ENCODE peak calls at places on chromosomes 7 and 10, in six cellular contexts. One of them, this sample, is unnamed.
A peak's percentile ranks its signal among the peaks of the same experiment; 100 is the strongest.

GRCh38 chr10:126247454-126247975 is 140.8 kb downstream of the ADAM12 start:
- DNase-seq in adrenal gland: peak; percentile 86
- DNase-seq in CD4-positive, alpha-beta T cell: no peak
- DNase-seq in spleen: no peak
- DNase-seq in ovary: peak; percentile 83
- DNase-seq in neuronal stem cell: no peak
- DNase-seq in this sample: no peak

GRCh38 chr7:53521638-53522184 is 486.3 kb downstream of the POM121L12 start:
- DNase-seq in spleen: no peak
- DNase-seq in CD4-positive, alpha-beta T cell: no peak
- DNase-seq in ovary: no peak
- DNase-seq in neuronal stem cell: no peak
- DNase-seq in adrenal gland: no peak
- DNase-seq in this sample: no peak

GRCh38 chr10:70440296-70441160 is 953 bp downstream of the NODAL start:
- DNase-seq in CD4-positive, alpha-beta T cell: no peak
- DNase-seq in neuronal stem cell: no peak
- DNase-seq in ovary: no peak
- DNase-seq in adrenal gland: no peak
- DNase-seq in spleen: no peak
- DNase-seq in this sample: no peak

GRCh38 chr7:6049780-6050179 is 18.6 kb downstream of the ANKRD61 start:
- DNase-seq in adrenal gland: no peak
- DNase-seq in CD4-positive, alpha-beta T cell: no peak
- DNase-seq in spleen: no peak
- DNase-seq in ovary: no peak
- DNase-seq in neuronal stem cell: no peak
- DNase-seq in this sample: no peak

GRCh38 chr10:27794157-27794556 is 48.5 kb upstream of the MKX start:
- DNase-seq in spleen: no peak
- DNase-seq in ovary: no peak
- DNase-seq in adrenal gland: peak; percentile 39
- DNase-seq in neuronal stem cell: no peak
- DNase-seq in CD4-positive, alpha-beta T cell: no peak
- DNase-seq in this sample: peak; percentile 1

GRCh38 chr7:90708841-90709317 is 112.8 kb downstream of the CDK14 start:
- DNase-seq in ovary: no peak
- DNase-seq in neuronal stem cell: no peak
- DNase-seq in CD4-positive, alpha-beta T cell: no peak
- DNase-seq in spleen: no peak
- DNase-seq in adrenal gland: peak; percentile 30
- DNase-seq in this sample: peak; percentile 28

GRCh38 chr10:124709862-124710261 is 34.3 kb downstream of the FAM53B start:
- DNase-seq in adrenal gland: no peak
- DNase-seq in CD4-positive, alpha-beta T cell: no peak
- DNase-seq in ovary: no peak
- DNase-seq in neuronal stem cell: no peak
- DNase-seq in spleen: peak; percentile 79
- DNase-seq in this sample: no peak

GRCh38 chr10:78971094-78971682 is 97.6 kb upstream of the ZMIZ1 start:
- DNase-seq in CD4-positive, alpha-beta T cell: no peak
- DNase-seq in ovary: no peak
- DNase-seq in neuronal stem cell: no peak
- DNase-seq in spleen: no peak
- DNase-seq in adrenal gland: no peak
- DNase-seq in this sample: no peak

GRCh38 chr10:43317422-43317821 is 50.6 kb upstream of the RASGEF1A start:
- DNase-seq in adrenal gland: no peak
- DNase-seq in spleen: peak; percentile 46
- DNase-seq in neuronal stem cell: no peak
- DNase-seq in ovary: no peak
- DNase-seq in CD4-positive, alpha-beta T cell: no peak
- DNase-seq in this sample: no peak

GRCh38 chr10:122461729-122462532 is 578 bp downstream of the HTRA1 start:
- DNase-seq in CD4-positive, alpha-beta T cell: no peak
- DNase-seq in spleen: no peak
- DNase-seq in adrenal gland: peak; percentile 49
- DNase-seq in neuronal stem cell: no peak
- DNase-seq in ovary: peak; percentile 33
- DNase-seq in this sample: no peak

GRCh38 chr7:107262857-107263256 is 94.1 kb downstream of the HBP1 start:
- DNase-seq in spleen: no peak
- DNase-seq in adrenal gland: no peak
- DNase-seq in neuronal stem cell: no peak
- DNase-seq in CD4-positive, alpha-beta T cell: no peak
- DNase-seq in ovary: no peak
- DNase-seq in this sample: no peak

GRCh38 chr7:82291931-82292330 is 151.6 kb downstream of the CACNA2D1 start:
- DNase-seq in spleen: no peak
- DNase-seq in ovary: no peak
- DNase-seq in adrenal gland: no peak
- DNase-seq in neuronal stem cell: no peak
- DNase-seq in CD4-positive, alpha-beta T cell: no peak
- DNase-seq in this sample: no peak

GRCh38 chr10:14163374-14164125 is 167.2 kb downstream of the FRMD4A start:
- DNase-seq in adrenal gland: no peak
- DNase-seq in ovary: no peak
- DNase-seq in CD4-positive, alpha-beta T cell: no peak
- DNase-seq in spleen: no peak
- DNase-seq in neuronal stem cell: no peak
- DNase-seq in this sample: no peak

GRCh38 chr10:100341953-100342626 is 4.9 kb upstream of the SCD start:
- DNase-seq in CD4-positive, alpha-beta T cell: peak; percentile 32
- DNase-seq in ovary: peak; percentile 60
- DNase-seq in neuronal stem cell: peak; percentile 45
- DNase-seq in adrenal gland: peak; percentile 69
- DNase-seq in spleen: no peak
- DNase-seq in this sample: no peak

GRCh38 chr10:69969961-69970360 is 82.7 kb upstream of the MACROH2A2 start:
- DNase-seq in CD4-positive, alpha-beta T cell: no peak
- DNase-seq in ovary: no peak
- DNase-seq in neuronal stem cell: no peak
- DNase-seq in adrenal gland: no peak
- DNase-seq in spleen: no peak
- DNase-seq in this sample: no peak

GRCh38 chr10:16943301-16944080 is 126.3 kb upstream of the RSU1 start:
- DNase-seq in adrenal gland: no peak
- DNase-seq in spleen: no peak
- DNase-seq in neuronal stem cell: no peak
- DNase-seq in ovary: no peak
- DNase-seq in CD4-positive, alpha-beta T cell: no peak
- DNase-seq in this sample: no peak

GRCh38 chr7:33062023-33062781 is at the start of gene NT5C3A:
- DNase-seq in ovary: peak; percentile 21
- DNase-seq in CD4-positive, alpha-beta T cell: peak; percentile 19
- DNase-seq in spleen: peak; percentile 94
- DNase-seq in neuronal stem cell: peak; percentile 50
- DNase-seq in adrenal gland: peak; percentile 38
- DNase-seq in this sample: no peak

GRCh38 chr10:80535671-80536360 is 1.9 kb upstream of the SH2D4B start:
- DNase-seq in neuronal stem cell: no peak
- DNase-seq in adrenal gland: peak; percentile 80
- DNase-seq in spleen: peak; percentile 96
- DNase-seq in ovary: peak; percentile 50
- DNase-seq in CD4-positive, alpha-beta T cell: peak; percentile 76
- DNase-seq in this sample: peak; percentile 37

GRCh38 chr10:1633783-1634182 is 103.5 kb downstream of the ADARB2 start:
- DNase-seq in CD4-positive, alpha-beta T cell: no peak
- DNase-seq in ovary: no peak
- DNase-seq in spleen: no peak
- DNase-seq in adrenal gland: no peak
- DNase-seq in neuronal stem cell: no peak
- DNase-seq in this sample: no peak

GRCh38 chr10:124040454-124040853 is 52.9 kb downstream of the CHST15 start:
- DNase-seq in neuronal stem cell: no peak
- DNase-seq in CD4-positive, alpha-beta T cell: no peak
- DNase-seq in spleen: peak; percentile 83
- DNase-seq in ovary: no peak
- DNase-seq in adrenal gland: peak; percentile 18
- DNase-seq in this sample: no peak

GRCh38 chr10:344582-345200 is 209.4 kb downstream of the ZMYND11 start:
- DNase-seq in spleen: peak; percentile 70
- DNase-seq in CD4-positive, alpha-beta T cell: no peak
- DNase-seq in ovary: no peak
- DNase-seq in adrenal gland: no peak
- DNase-seq in neuronal stem cell: no peak
- DNase-seq in this sample: no peak

GRCh38 chr7:115728518-115728917 is 302.0 kb downstream of the TFEC start:
- DNase-seq in CD4-positive, alpha-beta T cell: no peak
- DNase-seq in neuronal stem cell: no peak
- DNase-seq in adrenal gland: no peak
- DNase-seq in spleen: no peak
- DNase-seq in ovary: no peak
- DNase-seq in this sample: no peak

GRCh38 chr7:17083392-17084165 is 201.8 kb upstream of the AGR3 start:
- DNase-seq in neuronal stem cell: no peak
- DNase-seq in adrenal gland: no peak
- DNase-seq in spleen: no peak
- DNase-seq in CD4-positive, alpha-beta T cell: no peak
- DNase-seq in ovary: no peak
- DNase-seq in this sample: no peak

GRCh38 chr10:10045765-10046028 is 972.0 kb upstream of the CELF2 start:
- DNase-seq in neuronal stem cell: no peak
- DNase-seq in adrenal gland: no peak
- DNase-seq in spleen: no peak
- DNase-seq in CD4-positive, alpha-beta T cell: no peak
- DNase-seq in ovary: no peak
- DNase-seq in this sample: no peak

GRCh38 chr7:78437118-78437517 is 638.5 kb downstream of the PHTF2 start:
- DNase-seq in ovary: no peak
- DNase-seq in adrenal gland: no peak
- DNase-seq in CD4-positive, alpha-beta T cell: no peak
- DNase-seq in neuronal stem cell: no peak
- DNase-seq in spleen: no peak
- DNase-seq in this sample: no peak

GRCh38 chr7:78438433-78438832 is 639.9 kb downstream of the PHTF2 start:
- DNase-seq in neuronal stem cell: no peak
- DNase-seq in CD4-positive, alpha-beta T cell: no peak
- DNase-seq in spleen: no peak
- DNase-seq in adrenal gland: no peak
- DNase-seq in ovary: no peak
- DNase-seq in this sample: no peak

GRCh38 chr7:78435355-78435754 is 636.8 kb downstream of the PHTF2 start:
- DNase-seq in spleen: no peak
- DNase-seq in CD4-positive, alpha-beta T cell: no peak
- DNase-seq in adrenal gland: no peak
- DNase-seq in neuronal stem cell: no peak
- DNase-seq in ovary: no peak
- DNase-seq in this sample: no peak

GRCh38 chr7:78433421-78433820 is 634.8 kb downstream of the PHTF2 start:
- DNase-seq in CD4-positive, alpha-beta T cell: no peak
- DNase-seq in neuronal stem cell: no peak
- DNase-seq in adrenal gland: no peak
- DNase-seq in ovary: no peak
- DNase-seq in spleen: no peak
- DNase-seq in this sample: no peak

GRCh38 chr7:78434281-78434680 is 635.7 kb downstream of the PHTF2 start:
- DNase-seq in adrenal gland: no peak
- DNase-seq in CD4-positive, alpha-beta T cell: no peak
- DNase-seq in spleen: no peak
- DNase-seq in neuronal stem cell: no peak
- DNase-seq in ovary: no peak
- DNase-seq in this sample: no peak
- H3K27ac ChIP-seq in adrenal gland: no peak overlapping the region
- H3K27ac ChIP-seq in CD4-positive, alpha-beta T cell: no peak overlapping the region
- H3K27ac ChIP-seq in spleen: no peak overlapping the region
- H3K27ac ChIP-seq in neuronal stem cell: no peak overlapping the region
- H3K27ac ChIP-seq in ovary: no peak overlapping the region
- H3K27ac ChIP-seq in this sample: no peak overlapping the region

DNA sequence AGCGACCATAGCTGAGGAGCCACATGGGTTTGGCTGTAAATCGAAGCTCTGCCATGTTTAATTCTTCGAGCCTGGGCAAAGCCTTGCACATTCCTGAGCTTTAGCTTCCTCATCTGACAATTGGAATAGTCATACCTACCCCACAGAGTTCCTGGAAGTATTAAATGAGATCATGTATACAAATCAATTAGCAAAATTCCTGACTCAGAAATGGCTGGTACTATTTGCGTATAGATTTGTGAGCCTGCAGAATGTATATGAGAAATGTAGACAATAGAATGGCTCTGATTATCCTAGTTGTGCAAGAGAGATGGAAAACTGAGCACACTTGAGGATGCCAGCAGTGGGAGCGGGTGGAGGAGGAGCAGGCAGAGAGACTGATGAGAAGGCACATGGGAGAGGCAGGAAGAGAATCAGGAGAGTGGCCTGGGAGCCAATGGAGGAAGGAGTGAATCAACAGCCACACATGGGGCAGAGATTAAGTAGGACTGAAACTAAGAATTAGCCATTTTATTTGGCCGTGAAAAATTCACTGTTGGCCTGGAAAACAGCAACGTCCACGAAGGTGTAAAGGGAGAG is 128.0 kb upstream of the C1GALT1 start:
- DNase-seq in CD4-positive, alpha-beta T cell: no peak
- DNase-seq in spleen: no peak
- DNase-seq in neuronal stem cell: no peak
- DNase-seq in adrenal gland: no peak
- DNase-seq in ovary: no peak
- DNase-seq in this sample: no peak
- H3K27ac ChIP-seq in CD4-positive, alpha-beta T cell: no peak overlapping the region
- H3K27ac ChIP-seq in spleen: no peak overlapping the region
- H3K27ac ChIP-seq in neuronal stem cell: no peak overlapping the region
- H3K27ac ChIP-seq in adrenal gland: no peak overlapping the region
- H3K27ac ChIP-seq in ovary: no peak overlapping the region
- H3K27ac ChIP-seq in this sample: no peak overlapping the region

GRCh38 chr10:103276941-103277712 is at the start of gene INA:
- DNase-seq in CD4-positive, alpha-beta T cell: no peak
- DNase-seq in ovary: no peak
- DNase-seq in spleen: no peak
- DNase-seq in adrenal gland: peak; percentile 12
- DNase-seq in neuronal stem cell: peak; percentile 75
- DNase-seq in this sample: no peak
- H3K27ac ChIP-seq in CD4-positive, alpha-beta T cell: no peak within 1 kb of the TSS
- H3K27ac ChIP-seq in ovary: no peak within 1 kb of the TSS
- H3K27ac ChIP-seq in spleen: no peak within 1 kb of the TSS
- H3K27ac ChIP-seq in adrenal gland: no peak within 1 kb of the TSS
- H3K27ac ChIP-seq in neuronal stem cell: no peak within 1 kb of the TSS
- H3K27ac ChIP-seq in this sample: no peak within 1 kb of the TSS

GRCh38 chr7:126574276-126574675 is 678.5 kb downstream of the GRM8 start:
- DNase-seq in neuronal stem cell: no peak
- DNase-seq in adrenal gland: no peak
- DNase-seq in spleen: no peak
- DNase-seq in ovary: no peak
- DNase-seq in CD4-positive, alpha-beta T cell: no peak
- DNase-seq in this sample: no peak
- H3K27ac ChIP-seq in neuronal stem cell: no peak overlapping the region
- H3K27ac ChIP-seq in adrenal gland: no peak overlapping the region
- H3K27ac ChIP-seq in spleen: no peak overlapping the region
- H3K27ac ChIP-seq in ovary: no peak overlapping the region
- H3K27ac ChIP-seq in CD4-positive, alpha-beta T cell: no peak overlapping the region
- H3K27ac ChIP-seq in this sample: no peak overlapping the region

GRCh38 chr7:130350945-130351663 is 6.5 kb downstream of the CPA5 start:
- DNase-seq in adrenal gland: no peak
- DNase-seq in CD4-positive, alpha-beta T cell: no peak
- DNase-seq in neuronal stem cell: no peak
- DNase-seq in spleen: peak; percentile 80
- DNase-seq in ovary: no peak
- DNase-seq in this sample: no peak
- H3K27ac ChIP-seq in adrenal gland: no peak overlapping the region
- H3K27ac ChIP-seq in CD4-positive, alpha-beta T cell: no peak overlapping the region
- H3K27ac ChIP-seq in neuronal stem cell: peak overlapping the region; percentile 65
- H3K27ac ChIP-seq in spleen: peak overlapping the region; percentile 72
- H3K27ac ChIP-seq in ovary: no peak overlapping the region
- H3K27ac ChIP-seq in this sample: no peak overlapping the region

This sample was measured in HL-60.